ENCODE peak calls at places on chromosome 5, in five cellular contexts. One of them, this sample, is unnamed.

GRCh38 chr5:125499969-125500368 is 753.5 kb upstream of the ZNF608 start:
- DNase-seq in CD8-positive, alpha-beta memory T cell: no peak
- DNase-seq in HFF-Myc: no peak
- DNase-seq in GM12865: no peak
- DNase-seq in HCT116: no peak
- DNase-seq in this sample: no peak

GRCh38 chr5:6543830-6544560 is 88.8 kb downstream of the NSUN2 start:
- DNase-seq in HFF-Myc: no peak
- DNase-seq in HCT116: no peak
- DNase-seq in CD8-positive, alpha-beta memory T cell: no peak
- DNase-seq in GM12865: no peak
- DNase-seq in this sample: no peak

GRCh38 chr5:130166839-130167490 is 262.7 kb downstream of the CHSY3 start:
- DNase-seq in CD8-positive, alpha-beta memory T cell: no peak
- DNase-seq in HCT116: no peak
- DNase-seq in HFF-Myc: no peak
- DNase-seq in GM12865: no peak
- DNase-seq in this sample: no peak

GRCh38 chr5:96260009-96260408 is 173.0 kb downstream of the PCSK1 start:
- DNase-seq in GM12865: no peak
- DNase-seq in HFF-Myc: no peak
- DNase-seq in CD8-positive, alpha-beta memory T cell: no peak
- DNase-seq in HCT116: no peak
- DNase-seq in this sample: no peak

GRCh38 chr5:150723845-150724244 is 23.0 kb upstream of the RBM22 start:
- DNase-seq in HCT116: no peak
- DNase-seq in CD8-positive, alpha-beta memory T cell: no peak
- DNase-seq in HFF-Myc: no peak
- DNase-seq in GM12865: no peak
- DNase-seq in this sample: no peak

GRCh38 chr5:178561746-178562264 is 28.4 kb downstream of the COL23A1 start:
- DNase-seq in GM12865: no peak
- DNase-seq in CD8-positive, alpha-beta memory T cell: no peak
- DNase-seq in HCT116: no peak
- DNase-seq in HFF-Myc: no peak
- DNase-seq in this sample: no peak

GRCh38 chr5:53114988-53115387 is 5.4 kb upstream of the MOCS2 start:
- DNase-seq in HCT116: no peak
- DNase-seq in HFF-Myc: no peak
- DNase-seq in GM12865: no peak
- DNase-seq in CD8-positive, alpha-beta memory T cell: no peak
- DNase-seq in this sample: no peak

GRCh38 chr5:19140276-19140675 is 847.7 kb downstream of the CDH18 start:
- DNase-seq in GM12865: no peak
- DNase-seq in HFF-Myc: no peak
- DNase-seq in CD8-positive, alpha-beta memory T cell: no peak
- DNase-seq in HCT116: no peak
- DNase-seq in this sample: no peak

GRCh38 chr5:102532126-102532525 is 33.3 kb upstream of the SLCO6A1 start:
- DNase-seq in GM12865: no peak
- DNase-seq in HCT116: no peak
- DNase-seq in CD8-positive, alpha-beta memory T cell: no peak
- DNase-seq in HFF-Myc: no peak
- DNase-seq in this sample: no peak

GRCh38 chr5:148740966-148741742 is 85.3 kb upstream of the ADRB2 start:
- DNase-seq in CD8-positive, alpha-beta memory T cell: no peak
- DNase-seq in GM12865: peak; percentile 61
- DNase-seq in HFF-Myc: peak; percentile 55
- DNase-seq in HCT116: peak; percentile 54
- DNase-seq in this sample: no peak

GRCh38 chr5:69450116-69450515 is 35.2 kb downstream of the MARVELD2 start:
- DNase-seq in CD8-positive, alpha-beta memory T cell: no peak
- DNase-seq in HFF-Myc: peak; percentile 71
- DNase-seq in GM12865: no peak
- DNase-seq in HCT116: peak; percentile 42
- DNase-seq in this sample: no peak

GRCh38 chr5:160500776-160501175 is 79.1 kb downstream of the PTTG1 start:
- DNase-seq in HCT116: no peak
- DNase-seq in CD8-positive, alpha-beta memory T cell: no peak
- DNase-seq in HFF-Myc: no peak
- DNase-seq in GM12865: no peak
- DNase-seq in this sample: peak; percentile 21

GRCh38 chr5:343461-344401 is 22.2 kb downstream of the AHRR start:
- DNase-seq in HCT116: peak; percentile 29
- DNase-seq in GM12865: peak; percentile 76
- DNase-seq in CD8-positive, alpha-beta memory T cell: no peak
- DNase-seq in HFF-Myc: no peak
- DNase-seq in this sample: no peak

GRCh38 chr5:147482426-147483196 is 27.3 kb downstream of the DPYSL3 start:
- DNase-seq in GM12865: no peak
- DNase-seq in HFF-Myc: no peak
- DNase-seq in HCT116: no peak
- DNase-seq in CD8-positive, alpha-beta memory T cell: no peak
- DNase-seq in this sample: no peak

GRCh38 chr5:367358-368130 is 46.0 kb downstream of the AHRR start:
- DNase-seq in HCT116: no peak
- DNase-seq in CD8-positive, alpha-beta memory T cell: no peak
- DNase-seq in HFF-Myc: no peak
- DNase-seq in GM12865: no peak
- DNase-seq in this sample: no peak

GRCh38 chr5:154776167-154776566 is 21.0 kb downstream of the LARP1 start:
- DNase-seq in HCT116: no peak
- DNase-seq in HFF-Myc: no peak
- DNase-seq in GM12865: no peak
- DNase-seq in CD8-positive, alpha-beta memory T cell: no peak
- DNase-seq in this sample: no peak

GRCh38 chr5:96870094-96871021 is 5.9 kb upstream of the ERAP2 start:
- DNase-seq in HCT116: no peak
- DNase-seq in GM12865: peak; percentile 78
- DNase-seq in CD8-positive, alpha-beta memory T cell: no peak
- DNase-seq in HFF-Myc: no peak
- DNase-seq in this sample: no peak

GRCh38 chr5:169095410-169095772 is 205.5 kb downstream of the SLIT3 start:
- DNase-seq in CD8-positive, alpha-beta memory T cell: no peak
- DNase-seq in HCT116: no peak
- DNase-seq in GM12865: no peak
- DNase-seq in HFF-Myc: no peak
- DNase-seq in this sample: no peak

GRCh38 chr5:16490911-16491310 is 25.3 kb upstream of the ZNF622 start:
- DNase-seq in GM12865: no peak
- DNase-seq in CD8-positive, alpha-beta memory T cell: no peak
- DNase-seq in HCT116: no peak
- DNase-seq in HFF-Myc: no peak
- DNase-seq in this sample: no peak

GRCh38 chr5:17217421-17218352 is at the start of gene BASP1:
- DNase-seq in GM12865: peak; percentile 87
- DNase-seq in HFF-Myc: no peak
- DNase-seq in CD8-positive, alpha-beta memory T cell: no peak
- DNase-seq in HCT116: no peak
- DNase-seq in this sample: peak; percentile 50

GRCh38 chr5:131533844-131534243 is 101.2 kb downstream of the RAPGEF6 start:
- DNase-seq in HFF-Myc: no peak
- DNase-seq in CD8-positive, alpha-beta memory T cell: no peak
- DNase-seq in GM12865: no peak
- DNase-seq in HCT116: no peak
- DNase-seq in this sample: no peak

GRCh38 chr5:64108674-64109073 is 57.0 kb upstream of the RNF180 start:
- DNase-seq in HFF-Myc: no peak
- DNase-seq in CD8-positive, alpha-beta memory T cell: no peak
- DNase-seq in GM12865: no peak
- DNase-seq in HCT116: no peak
- DNase-seq in this sample: no peak

GRCh38 chr5:124908603-124909451 is 162.4 kb upstream of the ZNF608 start:
- DNase-seq in HCT116: no peak
- DNase-seq in GM12865: peak; percentile 68
- DNase-seq in HFF-Myc: no peak
- DNase-seq in CD8-positive, alpha-beta memory T cell: no peak
- DNase-seq in this sample: no peak

GRCh38 chr5:127060470-127060985 is 12.8 kb downstream of the C5orf63 start:
- DNase-seq in HCT116: no peak
- DNase-seq in CD8-positive, alpha-beta memory T cell: no peak
- DNase-seq in HFF-Myc: no peak
- DNase-seq in GM12865: no peak
- DNase-seq in this sample: no peak

GRCh38 chr5:102670224-102670836 is 84.8 kb upstream of the PAM start:
- DNase-seq in GM12865: no peak
- DNase-seq in CD8-positive, alpha-beta memory T cell: no peak
- DNase-seq in HCT116: peak; percentile 47
- DNase-seq in HFF-Myc: no peak
- DNase-seq in this sample: peak; percentile 6

GRCh38 chr5:172453206-172453985 is 929 bp downstream of the SH3PXD2B start:
- DNase-seq in CD8-positive, alpha-beta memory T cell: no peak
- DNase-seq in HCT116: peak; percentile 24
- DNase-seq in HFF-Myc: no peak
- DNase-seq in GM12865: no peak
- DNase-seq in this sample: no peak

GRCh38 chr5:75335952-75336624 is 932 bp upstream of the HMGCR start:
- DNase-seq in HFF-Myc: peak; percentile 81
- DNase-seq in CD8-positive, alpha-beta memory T cell: no peak
- DNase-seq in HCT116: peak; percentile 73
- DNase-seq in GM12865: peak; percentile 52
- DNase-seq in this sample: peak; percentile 24

GRCh38 chr5:177232358-177232757 is 71.2 kb downstream of the RAB24 start:
- DNase-seq in CD8-positive, alpha-beta memory T cell: no peak
- DNase-seq in HCT116: no peak
- DNase-seq in GM12865: no peak
- DNase-seq in HFF-Myc: no peak
- DNase-seq in this sample: no peak

GRCh38 chr5:24325306-24325832 is 319.4 kb downstream of the CDH10 start:
- DNase-seq in HFF-Myc: no peak
- DNase-seq in HCT116: no peak
- DNase-seq in GM12865: no peak
- DNase-seq in CD8-positive, alpha-beta memory T cell: no peak
- DNase-seq in this sample: no peak

GRCh38 chr5:17258429-17258828 is 41.0 kb downstream of the BASP1 start:
- DNase-seq in GM12865: no peak
- DNase-seq in HFF-Myc: no peak
- DNase-seq in CD8-positive, alpha-beta memory T cell: no peak
- DNase-seq in HCT116: no peak
- DNase-seq in this sample: no peak

GRCh38 chr5:59810041-59810440 is 83.5 kb downstream of the PDE4D start:
- DNase-seq in HFF-Myc: no peak
- DNase-seq in CD8-positive, alpha-beta memory T cell: peak; percentile 35
- DNase-seq in HCT116: peak; percentile 56
- DNase-seq in GM12865: peak; percentile 83
- DNase-seq in this sample: peak; percentile 68

GRCh38 chr5:107542831-107543231 is 127.9 kb downstream of the EFNA5 start:
- DNase-seq in HFF-Myc: no peak
- DNase-seq in CD8-positive, alpha-beta memory T cell: no peak
- DNase-seq in HCT116: no peak
- DNase-seq in GM12865: no peak
- DNase-seq in this sample: peak; percentile 61

GRCh38 chr5:174234388-174234787 is 188.9 kb downstream of the NSG2 start:
- DNase-seq in CD8-positive, alpha-beta memory T cell: no peak
- DNase-seq in HFF-Myc: no peak
- DNase-seq in HCT116: no peak
- DNase-seq in GM12865: no peak
- DNase-seq in this sample: no peak

GRCh38 chr5:61394078-61394701 is 62.1 kb downstream of the ZSWIM6 start:
- DNase-seq in HFF-Myc: no peak
- DNase-seq in GM12865: no peak
- DNase-seq in CD8-positive, alpha-beta memory T cell: no peak
- DNase-seq in HCT116: no peak
- DNase-seq in this sample: no peak

GRCh38 chr5:151347364-151347763 is at the start of gene SLC36A2:
- DNase-seq in HFF-Myc: no peak
- DNase-seq in CD8-positive, alpha-beta memory T cell: no peak
- DNase-seq in GM12865: no peak
- DNase-seq in HCT116: no peak
- DNase-seq in this sample: peak; percentile 26

GRCh38 chr5:58454025-58454424 is 5.9 kb downstream of the PLK2 start:
- DNase-seq in HCT116: no peak
- DNase-seq in HFF-Myc: no peak
- DNase-seq in GM12865: no peak
- DNase-seq in CD8-positive, alpha-beta memory T cell: no peak
- DNase-seq in this sample: no peak
- H3K4me3 ChIP-seq in HCT116: no peak overlapping the region
- H3K4me3 ChIP-seq in HFF-Myc: peak overlapping the region; percentile 72
- H3K4me3 ChIP-seq in GM12865: no peak overlapping the region
- H3K4me3 ChIP-seq in CD8-positive, alpha-beta memory T cell: no peak overlapping the region
- H3K4me3 ChIP-seq in this sample: peak overlapping the region; percentile 93

GRCh38 chr5:119285070-119285916 is 70.5 kb upstream of the TNFAIP8 start:
- DNase-seq in HCT116: no peak
- DNase-seq in CD8-positive, alpha-beta memory T cell: no peak
- DNase-seq in HFF-Myc: no peak
- DNase-seq in GM12865: no peak
- DNase-seq in this sample: peak; percentile 16
- H3K4me3 ChIP-seq in HCT116: no peak overlapping the region
- H3K4me3 ChIP-seq in CD8-positive, alpha-beta memory T cell: no peak overlapping the region
- H3K4me3 ChIP-seq in HFF-Myc: no peak overlapping the region
- H3K4me3 ChIP-seq in GM12865: no peak overlapping the region
- H3K4me3 ChIP-seq in this sample: no peak overlapping the region

DNA sequence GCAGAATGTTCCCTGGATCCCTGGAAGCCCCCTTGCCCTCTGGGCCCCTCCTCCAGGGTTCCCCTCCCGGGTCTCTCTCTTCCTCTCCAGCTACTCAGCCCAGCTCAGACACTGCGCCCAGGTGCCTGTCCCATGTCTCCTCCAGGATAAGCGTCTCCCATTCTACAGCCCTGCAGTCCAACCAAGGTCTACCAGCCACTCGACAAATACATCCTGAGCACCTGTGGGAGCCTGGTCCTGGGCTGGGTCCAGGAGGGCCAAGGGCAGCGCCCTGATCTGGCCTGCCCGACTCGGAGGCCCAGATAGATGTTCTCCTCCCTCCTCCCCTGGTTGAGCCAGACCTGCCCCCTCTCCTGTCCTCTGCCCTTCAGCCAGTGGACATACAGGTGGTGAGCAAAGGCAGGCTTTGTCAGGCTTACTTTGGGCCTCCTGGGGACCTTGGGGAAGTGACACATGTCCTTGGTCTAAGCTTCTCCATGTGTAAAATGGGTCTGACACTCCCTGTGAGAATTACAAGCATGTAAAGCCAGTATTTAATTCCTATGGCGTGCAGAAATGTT is 1.4 kb downstream of the FLT4 start:
- DNase-seq in HCT116: no peak
- DNase-seq in HFF-Myc: no peak
- DNase-seq in GM12865: no peak
- DNase-seq in CD8-positive, alpha-beta memory T cell: no peak
- DNase-seq in this sample: no peak
- H3K4me3 ChIP-seq in HCT116: no peak overlapping the region
- H3K4me3 ChIP-seq in HFF-Myc: no peak overlapping the region
- H3K4me3 ChIP-seq in GM12865: no peak overlapping the region
- H3K4me3 ChIP-seq in CD8-positive, alpha-beta memory T cell: no peak overlapping the region
- H3K4me3 ChIP-seq in this sample: peak overlapping the region; percentile 47

GRCh38 chr5:139578348-139578724 is 17.2 kb downstream of the UBE2D2 start:
- DNase-seq in CD8-positive, alpha-beta memory T cell: no peak
- DNase-seq in HFF-Myc: no peak
- DNase-seq in GM12865: no peak
- DNase-seq in HCT116: no peak
- DNase-seq in this sample: no peak
- H3K4me3 ChIP-seq in CD8-positive, alpha-beta memory T cell: no peak overlapping the region
- H3K4me3 ChIP-seq in HFF-Myc: no peak overlapping the region
- H3K4me3 ChIP-seq in GM12865: no peak overlapping the region
- H3K4me3 ChIP-seq in HCT116: no peak overlapping the region
- H3K4me3 ChIP-seq in this sample: no peak overlapping the region

This sample was measured in heart right ventricle.